ENCODE peak calls at places on chromosomes 4 and X, in nine cellular contexts. B is osteocyte; I is brain microvascular endothelial cell; F is Ammon's horn; V is activated T-cell treated with anti-CD3 and anti-CD28 coated beads, Interleukin-2, amount 50 U/mL, for 4 hours; J is KBM-7; X is RPMI8226; P is NCI-H2227 treated with DMSO at 0.1 percent for 48 hours; O is neural crest cell. S is an unnamed sample.

GRCh38 chrX:40097492-40098263 is at the start of gene BCOR:
- DNase-seq in J (peak), X (peak), V (peak), P (peak), I (no peak), B (no peak), F (peak), O (peak), S (peak)

GRCh38 chrX:111719426-111720210 is 38.6 kb downstream of the ALG13 start:
- DNase-seq in X (no peak), F (peak), O (no peak), I (peak), P (no peak), B (no peak), V (no peak), J (peak), S (no peak)

GRCh38 chr4:163613375-163613774 is 118.9 kb downstream of the TMA16 start:
- DNase-seq in X (no peak), O (no peak), I (no peak), B (no peak), J (peak), P (no peak), V (no peak), F (no peak), S (no peak)

GRCh38 chr4:86928400-86929255 is 6.2 kb upstream of the AFF1 start:
- DNase-seq in X (no peak), O (no peak), V (no peak), B (no peak), J (peak), F (no peak), P (no peak), I (no peak), S (no peak)

GRCh38 chr4:146485968-146486367 is 35.8 kb downstream of the SLC10A7 start:
- DNase-seq in P (no peak), B (no peak), O (no peak), X (no peak), J (no peak), I (no peak), F (no peak), V (no peak), S (no peak)

GRCh38 chrX:27735914-27736313 is 71.9 kb upstream of the MAGEB10 start:
- DNase-seq in B (no peak), O (no peak), F (no peak), V (no peak), X (no peak), J (no peak), I (no peak), P (no peak), S (no peak)

GRCh38 chrX:19758536-19758935 is 128.9 kb downstream of the SH3KBP1 start:
- DNase-seq in V (no peak), F (no peak), P (no peak), I (no peak), B (no peak), X (no peak), O (no peak), J (peak), S (no peak)

GRCh38 chr4:97144199-97144598 is 999.1 kb downstream of the STPG2 start:
- DNase-seq in B (no peak), V (no peak), P (no peak), J (no peak), F (no peak), X (no peak), O (no peak), I (no peak), S (no peak)

GRCh38 chr4:155543126-155543765 is 123.4 kb upstream of the GUCY1A1 start:
- DNase-seq in J (no peak), V (no peak), I (peak), B (no peak), X (no peak), F (no peak), O (no peak), P (no peak), S (no peak)

GRCh38 chr4:123788577-123788976 is 392.0 kb downstream of the SPRY1 start:
- DNase-seq in O (no peak), P (no peak), F (no peak), J (no peak), I (no peak), X (no peak), B (no peak), V (no peak), S (no peak)

GRCh38 chrX:112851806-112852205 is 11.2 kb upstream of the AMOT start:
- DNase-seq in P (no peak), F (no peak), X (peak), J (no peak), V (no peak), B (no peak), O (no peak), I (no peak), S (no peak)

GRCh38 chrX:129706395-129707072 is 32.2 kb upstream of the XPNPEP2 start:
- DNase-seq in I (no peak), F (peak), P (no peak), X (peak), V (no peak), J (no peak), O (no peak), B (no peak), S (no peak)

GRCh38 chr4:2786794-2787229 is 6.1 kb upstream of the SH3BP2 start:
- DNase-seq in F (no peak), V (no peak), I (no peak), J (no peak), P (no peak), B (no peak), X (no peak), O (no peak), S (no peak)

GRCh38 chr4:108168672-108169562 is at the start of gene LEF1:
- DNase-seq in O (peak), I (peak), P (peak), V (peak), B (no peak), X (peak), F (no peak), J (peak), S (peak)

GRCh38 chr4:170491981-170492380 is 402.2 kb upstream of the AADAT start:
- DNase-seq in J (no peak), I (no peak), V (no peak), B (no peak), P (no peak), F (no peak), X (no peak), O (no peak), S (no peak)

GRCh38 chrX:72663737-72664136 is 50.4 kb downstream of the PHKA1 start:
- DNase-seq in O (no peak), V (no peak), I (no peak), J (no peak), P (no peak), B (no peak), F (no peak), X (no peak), S (no peak)

GRCh38 chrX:107551546-107551945 is 76.8 kb upstream of the PRPS1 start:
- DNase-seq in P (no peak), I (no peak), X (no peak), O (no peak), V (no peak), B (no peak), F (peak), J (no peak), S (no peak)

GRCh38 chr4:55336138-55337034 is 9.7 kb upstream of the SRD5A3 start:
- DNase-seq in P (peak), F (no peak), J (peak), B (no peak), V (peak), X (no peak), I (no peak), O (no peak), S (no peak)

GRCh38 chr4:108453366-108453765 is 167.0 kb upstream of the RPL34 start:
- DNase-seq in O (no peak), F (no peak), V (no peak), J (no peak), P (no peak), X (no peak), I (no peak), B (no peak), S (no peak)

GRCh38 chr4:71607780-71608673 is 175.9 kb downstream of the GC start:
- DNase-seq in P (no peak), V (no peak), J (peak), I (no peak), B (no peak), F (no peak), X (no peak), O (no peak), S (no peak)

GRCh38 chr4:155371432-155372043 is 5.2 kb downstream of the MAP9 start:
- DNase-seq in J (peak), P (peak), I (no peak), O (no peak), V (no peak), X (no peak), B (no peak), F (no peak), S (no peak)

GRCh38 chr4:152321408-152321807 is 214.5 kb downstream of the FBXW7 start:
- DNase-seq in V (no peak), J (no peak), B (no peak), O (no peak), F (no peak), P (no peak), I (no peak), X (no peak), S (no peak)

GRCh38 chrX:43405191-43405590 is 250.9 kb upstream of the MAOA start:
- DNase-seq in V (no peak), J (no peak), O (no peak), X (no peak), B (no peak), P (no peak), I (no peak), F (peak), S (no peak)

GRCh38 chr4:168514249-168514852 is 17.5 kb downstream of the PALLD start:
- DNase-seq in B (no peak), I (no peak), X (peak), P (no peak), V (no peak), F (no peak), J (peak), O (no peak), S (no peak)

S was measured in HEK293T.